ENCODE peak calls at places on chromosomes 12 and 14, in four cellular contexts. O, M, R and D are unnamed samples.

GRCh38 chr14:103696466-103697071 is 18.7 kb downstream of the XRCC3 start:
- DNase-seq in O (peak), M (peak), R (peak), D (peak)

GRCh38 chr12:62792526-62792925 is 142.4 kb downstream of the PPM1H start:
- DNase-seq in O (no peak), M (no peak), R (no peak), D (no peak)

GRCh38 chr12:15966426-15966825 is 55.3 kb downstream of the DERA start:
- DNase-seq in O (no peak), M (no peak), R (peak), D (peak)

GRCh38 chr12:53798575-53798974 is 46.8 kb upstream of the CISTR start:
- DNase-seq in O (no peak), M (no peak), R (no peak), D (no peak)

GRCh38 chr12:52655251-52655650 is 3.2 kb upstream of the KRT2 start:
- DNase-seq in O (no peak), M (no peak), R (no peak), D (no peak)

GRCh38 chr12:75850751-75851462 is 180.7 kb downstream of the PHLDA1 start:
- DNase-seq in O (peak), M (no peak), R (peak), D (peak)

GRCh38 chr14:41605550-41606248 is 977 bp upstream of the LRFN5 start:
- DNase-seq in O (no peak), M (no peak), R (no peak), D (peak)

GRCh38 chr14:65850429-65851145 is 438.1 kb downstream of the FUT8 start:
- DNase-seq in O (peak), M (no peak), R (no peak), D (no peak)

GRCh38 chr12:77124767-77125166 is 59.4 kb upstream of the E2F7 start:
- DNase-seq in O (no peak), M (no peak), R (peak), D (peak)

GRCh38 chr14:103388664-103389063 is 3.4 kb downstream of the MARK3 start:
- DNase-seq in O (no peak), M (no peak), R (no peak), D (no peak)

GRCh38 chr14:41230683-41231082 is 376.0 kb upstream of the LRFN5 start:
- DNase-seq in O (no peak), M (no peak), R (no peak), D (no peak)

GRCh38 chr14:26702721-26703250 is 105.0 kb upstream of the NOVA1 start:
- DNase-seq in O (no peak), M (no peak), R (no peak), D (no peak)
- H3K4me3 ChIP-seq in O (no peak), M (no peak), R (no peak), D (no peak)

DNA sequence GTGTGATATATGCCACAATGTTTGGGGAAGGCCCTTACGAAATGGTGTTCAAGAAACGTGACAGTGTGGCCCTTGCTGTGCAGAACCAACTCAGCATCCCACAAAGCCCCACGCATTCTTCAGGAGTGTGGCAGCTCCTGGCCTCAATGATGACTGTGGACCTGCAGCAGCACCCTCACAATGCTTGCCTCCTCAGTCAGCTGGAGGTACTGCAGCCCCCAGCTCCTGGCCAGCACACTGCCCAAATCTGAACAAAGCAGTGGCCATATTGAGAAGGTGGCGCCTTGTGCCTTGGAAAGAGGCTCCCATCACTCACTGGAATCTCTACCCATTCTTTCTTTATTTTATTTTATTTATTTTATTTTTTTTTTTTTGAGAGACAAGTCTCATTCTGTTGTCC is 10.4 kb downstream of the POLE2 start:
- DNase-seq in O (no peak), M (no peak), R (no peak), D (no peak)
- TF ChIP-seq CTCF in O (no peak), M (no peak), R (peak), D (peak)

DNA sequence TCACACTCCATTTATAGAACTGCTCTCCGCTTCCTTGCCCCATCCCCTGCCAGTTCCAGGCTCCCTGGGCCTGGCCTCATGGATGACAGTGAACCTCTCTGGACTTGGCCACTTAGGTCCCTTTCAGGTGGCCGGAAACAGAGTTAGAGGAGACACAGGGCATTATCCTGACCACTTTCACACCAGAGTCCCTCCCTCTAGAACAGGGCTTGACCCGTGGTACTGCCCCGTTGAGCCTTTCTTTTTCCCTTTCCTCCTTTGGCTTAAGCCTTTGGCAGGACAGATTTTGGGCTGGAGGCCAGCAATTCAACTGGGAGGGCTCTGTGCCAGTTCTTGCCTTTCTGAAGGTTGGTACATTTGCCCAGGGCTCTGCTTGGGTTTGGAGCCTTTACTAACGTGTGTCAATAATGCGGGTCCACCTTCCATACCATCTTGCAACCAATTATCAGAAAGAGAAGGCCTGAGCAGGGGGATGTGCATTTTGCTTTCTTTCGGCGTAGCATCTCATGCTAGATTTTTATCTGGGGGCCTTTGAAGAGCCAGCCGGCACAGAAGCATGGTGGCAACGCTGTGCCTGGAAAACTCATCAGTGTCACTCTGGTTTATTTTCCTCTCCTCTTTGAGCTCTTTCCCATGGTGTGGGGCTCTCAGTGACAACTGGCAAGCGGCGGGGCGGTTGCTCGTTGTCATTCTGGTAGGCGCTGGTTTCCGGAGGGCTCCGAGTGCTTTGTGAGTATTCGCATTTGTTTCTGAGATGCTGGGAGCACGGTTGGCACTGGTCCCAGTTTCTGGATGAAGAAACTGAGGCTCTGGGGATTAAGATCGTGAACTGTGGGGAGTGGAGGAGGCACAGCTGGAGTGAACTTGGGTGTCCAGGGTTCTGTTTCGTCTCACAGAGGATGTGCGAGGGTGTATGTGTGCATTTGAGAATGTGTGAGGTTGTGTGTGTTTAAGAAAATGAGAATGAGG is 23.0 kb downstream of the TPCN1 start:
- DNase-seq in O (peak), M (peak), R (no peak), D (no peak)
- H3K4me3 ChIP-seq in O (no peak), M (peak), R (no peak), D (no peak)

GRCh38 chr12:122945047-122945592 is 21.1 kb downstream of the ABCB9 start:
- DNase-seq in O (no peak), M (no peak), R (no peak), D (no peak)

GRCh38 chr12:122949405-122949804 is 16.9 kb downstream of the ABCB9 start:
- DNase-seq in O (no peak), M (no peak), R (no peak), D (no peak)

GRCh38 chr12:122946690-122947271 is 19.5 kb downstream of the ABCB9 start:
- DNase-seq in O (peak), M (peak), R (peak), D (peak)

GRCh38 chr12:122948605-122949004 is 17.7 kb downstream of the ABCB9 start:
- DNase-seq in O (no peak), M (no peak), R (no peak), D (no peak)

GRCh38 chr12:122947352-122947792 is 18.9 kb downstream of the ABCB9 start:
- DNase-seq in O (peak), M (peak), R (no peak), D (no peak)
- TF ChIP-seq CTCF in O (peak), M (peak), R (no peak), D (no peak)

GRCh38 chr14:101808894-101809670 is 47.6 kb downstream of the PPP2R5C start:
- DNase-seq in O (no peak), M (no peak), R (no peak), D (no peak)
- H3K4me3 ChIP-seq in O (peak), M (peak), R (peak), D (peak)

GRCh38 chr12:51246254-51246853 is 7.7 kb downstream of the DAZAP2 start:
- DNase-seq in O (peak), M (no peak), R (peak), D (peak)
- TF ChIP-seq CTCF in O (no peak), M (peak), R (peak), D (no peak)